ENCODE peak calls at places on chromosomes 11 and 22, in nine cellular contexts. F is upper lobe of right lung; Q is endothelial cell; P is brain microvascular endothelial cell; K is osteocyte; E is CD4-positive, alpha-beta T cell; X is BJ; Z is MM.1S; C is thoracic aorta. G is an unnamed sample.
A peak's percentile ranks its signal among the peaks of the same experiment; 100 is the strongest.

GRCh38 chr22:29083576-29084566 is 11.0 kb downstream of the KREMEN1 start:
- DNase-seq in F (no peak), Q (no peak), P (no peak), K (no peak), E (no peak), X (no peak), Z (no peak), C (no peak), G (no peak)

GRCh38 chr11:111944651-111945051 is 7.5 kb downstream of the DIXDC1 start:
- DNase-seq in F (no peak), Q (no peak), P (peak; percentile 89), K (peak; percentile 17), E (no peak), X (peak; percentile 47), Z (no peak), C (no peak), G (no peak)

GRCh38 chr11:8711895-8712442 is 29.4 kb downstream of the RPL27A start:
- DNase-seq in F (no peak), Q (no peak), P (no peak), K (no peak), E (no peak), X (no peak), Z (no peak), C (no peak), G (no peak)

GRCh38 chr11:76083563-76084451 is 122.5 kb downstream of the WNT11 start:
- DNase-seq in F (no peak), Q (no peak), P (peak; percentile 11), K (no peak), E (no peak), X (no peak), Z (no peak), C (no peak), G (no peak)

GRCh38 chr22:25853078-25853477 is 111.1 kb downstream of the MYO18B start:
- DNase-seq in F (no peak), Q (no peak), P (no peak), K (no peak), E (no peak), X (no peak), Z (no peak), C (no peak), G (no peak)

GRCh38 chr11:15824060-15824459 is 532.3 kb downstream of the SOX6 start:
- DNase-seq in F (no peak), Q (no peak), P (no peak), K (no peak), E (no peak), X (no peak), Z (no peak), C (no peak), G (no peak)

GRCh38 chr11:101390539-101390938 is 193.3 kb downstream of the TRPC6 start:
- DNase-seq in F (no peak), Q (no peak), P (peak; percentile 9), K (no peak), E (no peak), X (no peak), Z (no peak), C (no peak), G (no peak)

GRCh38 chr11:25319068-25319467 is 822.2 kb downstream of the LUZP2 start:
- DNase-seq in F (no peak), Q (no peak), P (no peak), K (no peak), E (no peak), X (no peak), Z (no peak), C (no peak), G (no peak)

GRCh38 chr22:40797427-40797826 is 21.7 kb downstream of the SLC25A17 start:
- DNase-seq in F (no peak), Q (no peak), P (no peak), K (no peak), E (no peak), X (no peak), Z (no peak), C (no peak), G (no peak)

GRCh38 chr11:82782825-82783374 is 49.2 kb upstream of the FAM181B start:
- DNase-seq in F (no peak), Q (no peak), P (no peak), K (no peak), E (no peak), X (no peak), Z (peak; percentile 44), C (no peak), G (no peak)

GRCh38 chr11:69657456-69657910 is 16.5 kb downstream of the CCND1 start:
- DNase-seq in F (peak; percentile 58), Q (no peak), P (no peak), K (no peak), E (no peak), X (no peak), Z (no peak), C (no peak), G (no peak)

GRCh38 chr11:119878990-119879389 is 150.0 kb upstream of the NECTIN1 start:
- DNase-seq in F (no peak), Q (no peak), P (no peak), K (no peak), E (no peak), X (no peak), Z (no peak), C (no peak), G (no peak)
- TF ChIP-seq CTCF in F (no peak), Q (no peak), P (no peak), K (no peak), E (no peak), X (no peak), Z (no peak), C (no peak), G (no peak)

DNA sequence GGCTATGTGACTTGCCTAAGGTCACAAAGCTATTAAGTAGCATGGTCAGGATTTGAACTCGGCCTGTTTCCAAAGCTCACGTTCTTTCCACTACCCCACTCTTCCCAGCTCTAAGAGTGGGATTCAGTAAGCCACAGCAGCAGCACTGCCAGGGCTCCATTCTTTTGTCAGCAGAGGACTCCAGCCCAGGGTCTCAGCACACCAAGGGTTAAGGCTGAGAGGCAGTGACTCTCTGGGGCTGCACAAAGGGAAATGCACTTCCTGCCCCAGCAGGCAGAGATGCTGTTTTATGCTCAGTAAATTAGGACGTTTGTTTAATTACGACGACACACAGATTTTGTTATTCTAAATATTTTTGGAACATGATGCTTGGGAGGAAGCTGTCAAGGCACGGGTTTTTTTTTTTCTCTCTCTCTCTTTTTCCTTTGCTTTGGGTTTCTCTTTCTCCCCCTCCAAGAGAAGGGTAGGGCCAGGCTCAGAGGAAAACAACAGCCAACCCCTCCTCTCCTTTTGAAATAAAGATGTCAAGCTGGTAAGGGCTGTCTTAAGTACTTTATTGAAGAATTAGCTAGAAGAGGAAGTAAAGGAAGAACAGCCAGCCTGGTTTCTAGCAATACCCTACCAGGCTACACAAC is 2.9 kb downstream of the MYH9 start:
- DNase-seq in F (no peak), Q (peak; percentile 46), P (no peak), K (no peak), E (peak; percentile 63), X (no peak), Z (peak; percentile 59), C (no peak), G (no peak)
- TF ChIP-seq CTCF in F (peak; percentile 22), Q (no peak), P (peak; percentile 14), K (peak; percentile 14), E (peak; percentile 22), X (peak; percentile 17), Z (no peak), C (peak; percentile 21), G (no peak)

DNA sequence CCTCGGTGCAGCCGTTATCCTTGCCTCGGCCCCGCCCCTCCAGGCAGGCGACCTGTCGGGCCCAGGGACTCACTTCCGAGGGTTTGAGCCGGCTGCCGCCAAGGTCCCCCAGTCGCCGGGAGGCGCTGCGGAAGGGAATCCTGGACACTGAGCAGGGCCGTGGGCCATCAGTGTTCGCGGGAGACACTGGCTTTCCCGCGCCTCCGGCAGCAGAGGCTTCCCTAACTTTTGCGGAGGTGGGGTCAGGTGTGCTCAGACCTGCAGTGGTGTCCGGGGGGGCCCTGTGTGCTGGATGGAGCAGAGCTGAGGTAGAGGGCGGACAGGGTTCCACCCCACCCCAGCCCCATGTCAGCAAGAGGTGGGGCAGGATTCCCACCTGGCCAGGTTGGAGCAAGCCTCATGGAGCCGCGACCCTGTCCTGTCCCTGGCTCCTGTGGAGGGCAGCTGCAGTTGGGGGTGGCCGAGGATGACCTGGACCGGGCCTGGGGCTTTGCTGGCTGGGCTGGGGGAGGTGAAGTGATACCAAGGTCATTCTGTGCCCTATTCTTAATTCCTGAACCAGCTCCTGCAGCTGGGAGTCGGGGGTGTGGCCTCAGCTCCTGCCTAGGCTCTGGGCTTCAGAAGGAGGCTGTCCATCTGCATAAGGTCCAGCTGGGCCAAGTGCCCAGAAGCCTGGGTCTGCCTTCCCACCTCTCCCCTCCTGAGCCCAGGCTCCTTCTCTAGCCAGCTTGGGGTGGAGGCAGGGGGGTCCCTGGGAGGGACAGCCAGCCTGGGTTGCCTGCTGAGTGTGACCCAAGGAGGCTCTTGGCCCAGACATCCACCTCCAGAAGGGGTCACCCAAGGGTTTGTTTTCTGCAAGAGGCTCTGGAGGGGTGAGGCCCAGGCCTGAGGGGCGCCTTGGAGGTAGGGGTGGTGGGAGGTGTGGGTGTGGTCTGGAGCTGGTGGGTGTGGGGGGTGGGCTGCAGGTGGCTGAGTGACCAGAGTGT is 8.4 kb downstream of the TSPAN4 start:
- DNase-seq in F (no peak), Q (no peak), P (no peak), K (no peak), E (no peak), X (no peak), Z (no peak), C (no peak), G (peak; percentile 67)
- TF ChIP-seq CTCF in F (no peak), Q (no peak), P (peak; percentile 23), K (no peak), E (no peak), X (peak; percentile 18), Z (peak; percentile 28), C (no peak), G (no peak)

GRCh38 chr11:116072776-116073175 is 568.6 kb upstream of the CADM1 start:
- DNase-seq in F (no peak), Q (peak; percentile 42), P (no peak), K (no peak), E (no peak), X (no peak), Z (no peak), C (no peak), G (no peak)
- TF ChIP-seq CTCF in F (no peak), Q (peak; percentile 17), P (peak; percentile 37), K (peak; percentile 35), E (no peak), X (no peak), Z (no peak), C (no peak), G (peak; percentile 33)

DNA sequence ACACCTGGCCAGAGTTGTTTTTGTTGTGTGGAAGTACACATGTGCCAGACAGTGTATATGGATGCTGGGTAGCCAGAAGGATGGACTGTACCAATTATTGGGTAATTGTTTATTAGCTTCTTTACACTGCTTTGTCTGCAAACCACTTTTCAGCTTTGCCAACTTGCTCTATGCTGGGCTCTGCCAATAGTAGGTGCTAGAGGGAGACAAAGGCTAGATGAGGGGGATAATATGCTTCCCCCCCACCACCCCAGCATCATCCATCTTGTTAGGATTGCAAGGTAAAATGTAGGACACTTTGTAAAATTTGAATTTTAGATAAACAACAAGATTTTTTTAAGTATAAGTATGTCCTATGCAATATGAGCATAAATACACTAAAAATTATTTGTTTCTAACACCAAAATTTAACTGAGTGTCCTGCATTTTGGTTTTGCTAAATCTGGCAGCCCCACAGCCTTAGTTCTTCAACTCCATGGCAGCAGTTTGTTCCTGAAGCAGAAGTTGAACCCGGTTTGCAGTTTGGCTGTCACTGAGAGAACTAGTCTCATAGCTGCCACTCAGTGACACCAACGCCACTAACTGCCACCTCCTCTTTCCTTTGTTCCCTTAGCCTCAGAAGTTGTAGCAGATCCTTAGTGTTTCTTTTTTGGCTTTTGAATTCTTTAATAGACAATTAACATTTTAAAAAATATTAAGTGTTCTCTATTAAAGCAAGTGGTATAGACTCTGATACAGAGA is 78.8 kb downstream of the CCDC81 start:
- DNase-seq in F (no peak), Q (no peak), P (no peak), K (no peak), E (no peak), X (no peak), Z (no peak), C (no peak), G (no peak)
- TF ChIP-seq CTCF in F (no peak), Q (no peak), P (peak; percentile 26), K (no peak), E (no peak), X (no peak), Z (peak; percentile 31), C (no peak), G (no peak)